ENCODE peak calls at places on chromosome 20, in ten cellular contexts. J, N, F, R, H, D, T, I, Z and U are unnamed samples.

GRCh38 chr20:15923030-15923776 is 650.0 kb downstream of the KIF16B start:
- DNase-seq in N (no peak), I (no peak), D (no peak), F (no peak), Z (no peak), R (no peak), J (no peak), H (no peak), T (no peak), U (no peak)

GRCh38 chr20:54017846-54018245 is 52.5 kb downstream of the BCAS1 start:
- DNase-seq in F (no peak), R (no peak), T (no peak), D (no peak), H (no peak), Z (no peak), N (no peak), I (peak), J (no peak), U (peak)

GRCh38 chr20:58908216-58908615 is 55.7 kb downstream of the GNAS start:
- DNase-seq in F (no peak), T (no peak), J (no peak), I (no peak), R (no peak), Z (no peak), D (no peak), H (no peak), N (no peak), U (no peak)

GRCh38 chr20:57231161-57231560 is 35.3 kb downstream of the BMP7 start:
- DNase-seq in R (no peak), Z (no peak), D (no peak), I (no peak), H (no peak), F (no peak), T (no peak), J (no peak), N (no peak), U (no peak)

GRCh38 chr20:44533928-44534327 is 12.1 kb upstream of the SERINC3 start:
- DNase-seq in F (no peak), I (no peak), D (no peak), R (no peak), Z (no peak), H (no peak), N (no peak), T (no peak), J (no peak), U (no peak)

GRCh38 chr20:5511930-5512329 is 195.2 kb upstream of the PROKR2 start:
- DNase-seq in Z (no peak), R (no peak), T (no peak), I (no peak), D (no peak), N (no peak), H (no peak), J (no peak), F (no peak), U (no peak)

GRCh38 chr20:973785-974194 is 28.3 kb downstream of the RSPO4 start:
- DNase-seq in I (peak), F (no peak), H (peak), N (no peak), Z (no peak), R (no peak), T (peak), J (peak), D (no peak), U (peak)

GRCh38 chr20:4108495-4109306 is 93.3 kb upstream of the RNF24 start:
- DNase-seq in Z (peak), T (peak), H (peak), R (peak), I (peak), N (no peak), J (peak), F (peak), D (peak), U (peak)

GRCh38 chr20:58515240-58516212 is at the start of gene APCDD1L:
- DNase-seq in D (no peak), R (no peak), N (no peak), I (no peak), T (peak), H (peak), F (no peak), J (peak), Z (no peak), U (no peak)

GRCh38 chr20:46539113-46539512 is 11.3 kb downstream of the OCSTAMP start:
- DNase-seq in F (no peak), H (no peak), T (no peak), N (no peak), Z (no peak), D (no peak), J (no peak), R (no peak), I (no peak), U (no peak)

GRCh38 chr20:47789081-47789998 is 4.1 kb upstream of the SULF2 start:
- DNase-seq in I (no peak), R (no peak), Z (no peak), T (no peak), N (no peak), D (no peak), F (no peak), J (peak), H (no peak), U (no peak)

GRCh38 chr20:24739751-24740150 is 209.3 kb upstream of the CST7 start:
- DNase-seq in H (no peak), N (no peak), F (no peak), J (no peak), D (no peak), R (no peak), I (no peak), T (no peak), Z (no peak), U (no peak)

GRCh38 chr20:25199473-25200265 is 4.2 kb downstream of the ENTPD6 start:
- DNase-seq in T (no peak), I (no peak), J (no peak), F (no peak), H (no peak), N (no peak), D (no peak), Z (no peak), R (no peak), U (no peak)

GRCh38 chr20:50320910-50321796 is 130.5 kb downstream of the CEBPB start:
- DNase-seq in T (peak), H (peak), R (no peak), J (peak), D (no peak), I (no peak), Z (no peak), N (no peak), F (no peak), U (no peak)

GRCh38 chr20:48156951-48157700 is 371.8 kb upstream of the SULF2 start:
- DNase-seq in R (no peak), D (no peak), T (no peak), J (no peak), I (no peak), Z (no peak), H (no peak), N (no peak), F (no peak), U (no peak)

GRCh38 chr20:61590236-61590635 is 338.2 kb downstream of the CDH4 start:
- DNase-seq in Z (no peak), T (no peak), I (no peak), D (no peak), R (no peak), F (no peak), H (no peak), J (no peak), N (no peak), U (no peak)

GRCh38 chr20:47502271-47502730 is 614 bp downstream of the NCOA3 start:
- DNase-seq in D (peak), F (no peak), T (peak), I (no peak), J (peak), R (peak), N (no peak), H (peak), Z (no peak), U (no peak)

GRCh38 chr20:18164356-18164755 is 26.7 kb downstream of the KAT14 start:
- DNase-seq in T (no peak), Z (no peak), J (peak), F (no peak), H (peak), D (no peak), R (no peak), I (no peak), N (no peak), U (no peak)

GRCh38 chr20:58651823-58652605 is 931 bp downstream of the STX16 start:
- DNase-seq in H (peak), I (peak), T (peak), Z (peak), N (no peak), R (peak), D (peak), J (peak), F (peak), U (peak)

GRCh38 chr20:63084563-63084927 is 77.8 kb upstream of the BHLHE23 start:
- DNase-seq in Z (no peak), D (no peak), J (no peak), F (no peak), I (no peak), T (no peak), R (no peak), N (no peak), H (no peak), U (no peak)

GRCh38 chr20:24146231-24146634 is 157.7 kb upstream of the GGTLC1 start:
- DNase-seq in F (no peak), I (no peak), T (peak), H (peak), R (no peak), D (no peak), Z (no peak), N (no peak), J (peak), U (no peak)

GRCh38 chr20:61449916-61450315 is 197.9 kb downstream of the CDH4 start:
- DNase-seq in H (no peak), J (no peak), I (no peak), F (no peak), Z (no peak), T (no peak), R (no peak), D (no peak), N (no peak), U (no peak)

GRCh38 chr20:14582855-14583254 is 245.4 kb upstream of the FLRT3 start:
- DNase-seq in D (no peak), I (no peak), R (no peak), T (no peak), Z (no peak), H (no peak), N (no peak), F (no peak), J (peak), U (no peak)

GRCh38 chr20:39789411-39789810 is 827.3 kb downstream of the DHX35 start:
- DNase-seq in I (no peak), R (no peak), T (no peak), F (no peak), H (no peak), N (no peak), J (no peak), D (no peak), Z (no peak), U (no peak)